ENCODE peak calls at places on chromosomes 6 and 20, in eight cellular contexts. C, V, H, L, K, B, Q and U are unnamed samples.

GRCh38 chr6:45929421-45930361 is 86.0 kb downstream of the CLIC5 start:
- DNase-seq in H (no peak), V (no peak), Q (no peak), C (no peak), K (no peak), L (no peak), B (no peak), U (no peak)

GRCh38 chr20:63740501-63741353 is 1.2 kb downstream of the SLC2A4RG start:
- DNase-seq in Q (peak), H (peak), B (peak), V (peak), C (peak), K (peak), L (no peak), U (peak)

GRCh38 chr6:38024908-38025307 is 205.4 kb downstream of the ZFAND3 start:
- DNase-seq in K (peak), H (no peak), V (no peak), C (no peak), L (no peak), Q (no peak), B (no peak), U (no peak)

GRCh38 chr6:117409420-117409819 is 16.3 kb downstream of the ROS1 start:
- DNase-seq in Q (no peak), C (no peak), K (no peak), V (no peak), L (no peak), B (no peak), H (no peak), U (no peak)

GRCh38 chr20:38034108-38034649 is 633 bp downstream of the RPRD1B start:
- DNase-seq in L (no peak), C (no peak), K (no peak), B (no peak), Q (no peak), V (no peak), H (no peak), U (no peak)

GRCh38 chr6:72952808-72953630 is 272.3 kb downstream of the KHDC1L start:
- DNase-seq in B (no peak), Q (no peak), C (no peak), L (no peak), K (peak), V (peak), H (no peak), U (no peak)

GRCh38 chr20:62405108-62405980 is 1.7 kb downstream of the CABLES2 start:
- DNase-seq in K (peak), B (peak), L (no peak), C (no peak), V (peak), H (peak), Q (no peak), U (peak)

GRCh38 chr20:31740208-31740607 is 1.1 kb downstream of the TPX2 start:
- DNase-seq in H (no peak), K (peak), C (no peak), B (no peak), Q (no peak), L (no peak), V (peak), U (no peak)

GRCh38 chr6:79946242-79946641 is 1.1 kb downstream of the ELOVL4 start:
- DNase-seq in Q (no peak), K (peak), L (no peak), C (no peak), V (peak), B (peak), H (no peak), U (no peak)

GRCh38 chr20:36574278-36575065 is 1.1 kb downstream of the TGIF2 start:
- DNase-seq in C (peak), H (peak), B (peak), Q (no peak), K (peak), L (peak), V (no peak), U (peak)

GRCh38 chr6:35185302-35185681 is 28.5 kb upstream of the SCUBE3 start:
- DNase-seq in Q (no peak), H (peak), L (no peak), C (no peak), B (peak), K (peak), V (peak), U (no peak)

GRCh38 chr6:40265615-40266014 is 321.5 kb downstream of the LRFN2 start:
- DNase-seq in L (no peak), V (no peak), C (no peak), B (no peak), H (no peak), Q (no peak), K (no peak), U (no peak)

GRCh38 chr6:81761197-81761596 is 8.7 kb upstream of the TENT5A start:
- DNase-seq in B (no peak), C (no peak), Q (no peak), V (peak), H (no peak), L (no peak), K (peak), U (no peak)

GRCh38 chr6:73451166-73452106 is 661 bp downstream of the CGAS start:
- DNase-seq in H (peak), K (peak), V (peak), Q (no peak), C (peak), L (peak), B (peak), U (peak)

GRCh38 chr6:91713911-91714310 is 1127.0 kb upstream of the MAP3K7 start:
- DNase-seq in L (no peak), H (no peak), V (peak), B (no peak), K (no peak), Q (no peak), C (no peak), U (no peak)

GRCh38 chr6:14810021-14810420 is 435.8 kb upstream of the JARID2 start:
- DNase-seq in C (no peak), B (no peak), V (no peak), K (no peak), L (no peak), Q (no peak), H (no peak), U (no peak)

GRCh38 chr6:25302677-25303128 is 23.5 kb downstream of the CARMIL1 start:
- DNase-seq in V (peak), L (no peak), Q (peak), C (no peak), B (peak), H (peak), K (peak), U (peak)

GRCh38 chr6:154156135-154156948 is 117.3 kb downstream of the OPRM1 start:
- DNase-seq in Q (no peak), L (peak), H (peak), K (peak), V (peak), C (peak), B (peak), U (no peak)

GRCh38 chr20:52251137-52251700 is 59.6 kb upstream of the ZFP64 start:
- DNase-seq in V (no peak), K (no peak), Q (no peak), L (no peak), C (no peak), H (no peak), B (no peak), U (no peak)

GRCh38 chr6:154236646-154237236 is 119.9 kb downstream of the IPCEF1 start:
- DNase-seq in C (no peak), L (no peak), B (no peak), H (no peak), V (no peak), K (no peak), Q (no peak), U (no peak)

GRCh38 chr20:6744171-6744570 is 23.3 kb upstream of the BMP2 start:
- DNase-seq in V (no peak), C (no peak), K (no peak), B (no peak), H (no peak), L (no peak), Q (no peak), U (no peak)

GRCh38 chr6:138346302-138347195 is 31.2 kb upstream of the SMIM28 start:
- DNase-seq in Q (no peak), H (no peak), C (no peak), V (peak), B (no peak), K (peak), L (no peak), U (no peak)

GRCh38 chr6:166023273-166023989 is 144.2 kb downstream of the TBXT start:
- DNase-seq in K (no peak), V (no peak), C (no peak), L (no peak), B (no peak), Q (no peak), H (no peak), U (no peak)

GRCh38 chr6:11851405-11851804 is 72.8 kb upstream of the ADTRP start:
- DNase-seq in H (no peak), Q (peak), C (no peak), V (peak), K (peak), B (no peak), L (no peak), U (no peak)

GRCh38 chr20:17655865-17656489 is 26.1 kb downstream of the RRBP1 start:
- DNase-seq in K (peak), C (no peak), V (peak), H (no peak), L (no peak), B (no peak), Q (no peak), U (no peak)

GRCh38 chr20:36145877-36146707 is 8.4 kb upstream of the EPB41L1 start:
- DNase-seq in H (no peak), C (no peak), Q (no peak), V (no peak), B (no peak), L (no peak), K (no peak), U (no peak)

GRCh38 chr6:45741437-45742166 is 274.1 kb downstream of the CLIC5 start:
- DNase-seq in K (no peak), B (no peak), L (no peak), H (peak), Q (no peak), V (peak), C (no peak), U (no peak)

GRCh38 chr6:10424005-10424404 is 9.1 kb upstream of the TFAP2A start:
- DNase-seq in V (no peak), Q (no peak), L (no peak), H (no peak), K (no peak), C (no peak), B (no peak), U (no peak)

GRCh38 chr6:145559836-145560235 is 175.5 kb downstream of the EPM2A start:
- DNase-seq in B (no peak), V (no peak), L (no peak), K (no peak), Q (no peak), C (no peak), H (no peak), U (no peak)

GRCh38 chr20:48904566-48905321 is 16.8 kb upstream of the ARFGEF2 start:
- DNase-seq in C (peak), L (peak), B (peak), K (peak), H (peak), Q (no peak), V (peak), U (peak)

GRCh38 chr6:37936150-37936549 is 116.6 kb downstream of the ZFAND3 start:
- DNase-seq in L (no peak), B (no peak), K (no peak), Q (no peak), V (no peak), C (no peak), H (no peak), U (no peak)

GRCh38 chr20:49957487-49957938 is 21.3 kb downstream of the RNF114 start:
- DNase-seq in L (no peak), V (no peak), C (no peak), H (no peak), Q (no peak), B (no peak), K (no peak), U (no peak)

GRCh38 chr6:73032586-73032985 is 192.7 kb downstream of the KHDC1L start:
- DNase-seq in V (peak), H (no peak), L (no peak), Q (no peak), C (no peak), B (peak), K (peak), U (no peak)

DNA sequence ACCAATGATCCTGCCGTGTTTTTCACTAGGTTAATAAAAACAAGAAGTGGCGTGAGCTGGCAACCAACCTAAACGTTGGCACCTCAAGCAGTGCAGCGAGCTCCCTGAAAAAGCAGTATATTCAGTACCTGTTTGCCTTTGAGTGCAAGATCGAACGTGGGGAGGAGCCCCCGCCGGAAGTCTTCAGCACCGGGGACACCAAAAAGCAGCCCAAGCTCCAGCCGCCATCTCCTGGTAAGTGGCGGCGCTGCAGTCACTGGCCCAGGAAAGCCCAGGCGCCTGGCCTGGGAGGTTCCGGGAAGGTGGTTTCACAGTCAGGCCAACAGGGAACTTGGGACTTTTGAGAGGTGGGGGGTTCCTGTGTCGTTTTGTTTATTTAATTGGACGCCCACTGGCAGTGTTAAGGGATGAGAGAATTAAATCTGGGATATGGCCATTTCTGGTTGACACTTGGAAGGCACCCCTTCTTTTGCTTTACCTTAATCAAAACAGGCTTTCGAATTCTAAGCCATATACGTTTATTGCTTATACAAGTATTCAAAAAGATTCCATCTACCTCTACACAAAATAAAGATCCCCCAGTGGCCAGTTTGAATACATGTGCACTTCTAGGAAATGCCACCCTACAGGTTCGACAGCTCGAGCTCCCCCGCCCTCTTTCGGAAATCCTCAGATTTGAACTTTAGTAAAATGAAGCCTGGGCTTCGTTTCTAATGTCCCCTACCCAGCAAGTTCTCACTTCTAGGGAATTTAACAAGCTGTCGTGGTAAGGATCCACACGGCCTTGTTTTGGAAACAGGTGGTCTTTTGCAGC is 138.9 kb downstream of the TMEM242 start:
- DNase-seq in K (peak), L (peak), V (peak), C (peak), Q (no peak), B (peak), H (peak), U (peak)
- TF ChIP-seq CTCF in K (peak), L (peak), V (peak), C (peak), Q (peak), B (peak), H (peak), U (peak)

DNA sequence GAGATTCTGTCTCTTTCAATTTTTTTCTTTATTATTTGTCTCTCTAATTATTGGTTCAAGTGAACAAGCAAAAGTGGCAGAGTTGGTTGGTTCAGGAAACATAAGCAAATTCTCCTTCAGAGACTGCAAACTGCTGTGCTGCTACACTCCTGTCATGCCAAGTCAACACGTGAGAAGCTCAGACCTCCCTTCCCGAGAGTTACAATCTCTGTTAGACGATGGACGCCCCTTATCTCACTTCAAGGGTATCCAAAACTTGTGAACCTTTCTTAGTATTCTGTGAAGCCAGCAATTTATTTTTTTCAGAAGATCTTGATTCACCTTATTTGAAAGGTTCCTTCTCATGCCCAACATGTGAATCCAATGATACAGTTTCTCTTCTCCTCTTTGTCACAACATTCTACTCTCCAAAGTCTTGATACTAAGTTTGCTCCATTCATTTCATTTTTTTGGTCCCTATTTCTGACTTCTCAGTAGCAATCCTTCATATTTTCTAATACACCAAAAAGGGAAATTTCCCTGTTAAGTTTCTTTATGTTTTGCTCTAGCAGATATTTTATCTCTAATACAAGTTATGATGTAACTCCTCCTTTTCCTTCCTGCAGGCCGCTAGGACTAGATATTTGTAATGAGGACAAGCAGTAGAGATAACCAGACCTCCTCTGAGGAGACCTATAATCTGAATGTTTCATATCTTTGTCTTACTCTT is 448.8 kb upstream of the CITED2 start:
- DNase-seq in V (no peak), B (no peak), K (no peak), Q (no peak), C (no peak), L (no peak), H (no peak), U (no peak)
- TF ChIP-seq CTCF in V (no peak), B (no peak), K (no peak), Q (no peak), C (no peak), L (no peak), H (no peak), U (no peak)

DNA sequence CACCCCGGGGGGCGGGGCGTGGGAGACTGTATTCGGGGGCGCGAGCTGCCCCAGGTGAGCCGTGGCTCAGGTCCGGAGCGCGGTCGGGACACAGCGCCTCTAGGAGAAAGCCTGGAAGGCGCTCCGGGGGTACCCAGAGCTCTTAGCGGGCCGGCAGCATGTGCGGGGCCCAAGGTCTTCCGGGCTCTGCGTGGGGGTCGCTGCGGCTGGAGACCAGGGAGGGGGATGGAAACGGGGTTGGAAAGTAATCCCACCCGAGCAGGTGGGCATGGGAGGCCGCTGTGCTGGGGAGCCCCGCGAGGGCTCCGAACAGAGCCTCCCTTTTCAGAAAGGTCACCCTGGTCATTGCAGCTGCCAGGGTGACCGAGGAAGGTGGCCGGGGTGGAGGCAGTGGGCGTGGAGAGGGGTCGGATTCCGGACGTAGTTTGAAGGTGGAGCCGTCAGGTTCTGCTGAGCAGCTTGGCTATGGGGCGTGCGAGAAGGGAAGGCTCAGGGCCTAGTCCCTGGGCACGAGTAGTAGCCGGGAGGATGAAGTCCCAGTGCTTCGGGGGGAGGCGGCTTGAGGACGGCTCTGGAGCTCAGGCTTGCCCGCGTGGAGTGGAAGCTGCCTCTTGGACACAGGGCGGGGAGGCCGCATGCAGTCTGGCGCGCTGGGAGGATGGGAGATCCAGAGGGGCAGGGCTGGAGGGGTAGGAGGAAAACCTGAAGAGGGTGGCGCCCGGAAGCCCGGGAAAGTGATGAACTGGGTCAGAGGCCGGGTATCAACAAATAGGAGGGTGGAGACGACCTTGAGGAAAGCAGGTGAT is at the start of gene SIRT5:
- DNase-seq in L (peak), K (peak), H (peak), V (peak), Q (no peak), B (peak), C (peak), U (peak)
- TF ChIP-seq CTCF in L (no peak), K (no peak), H (no peak), V (no peak), Q (no peak), B (no peak), C (no peak), U (no peak)

DNA sequence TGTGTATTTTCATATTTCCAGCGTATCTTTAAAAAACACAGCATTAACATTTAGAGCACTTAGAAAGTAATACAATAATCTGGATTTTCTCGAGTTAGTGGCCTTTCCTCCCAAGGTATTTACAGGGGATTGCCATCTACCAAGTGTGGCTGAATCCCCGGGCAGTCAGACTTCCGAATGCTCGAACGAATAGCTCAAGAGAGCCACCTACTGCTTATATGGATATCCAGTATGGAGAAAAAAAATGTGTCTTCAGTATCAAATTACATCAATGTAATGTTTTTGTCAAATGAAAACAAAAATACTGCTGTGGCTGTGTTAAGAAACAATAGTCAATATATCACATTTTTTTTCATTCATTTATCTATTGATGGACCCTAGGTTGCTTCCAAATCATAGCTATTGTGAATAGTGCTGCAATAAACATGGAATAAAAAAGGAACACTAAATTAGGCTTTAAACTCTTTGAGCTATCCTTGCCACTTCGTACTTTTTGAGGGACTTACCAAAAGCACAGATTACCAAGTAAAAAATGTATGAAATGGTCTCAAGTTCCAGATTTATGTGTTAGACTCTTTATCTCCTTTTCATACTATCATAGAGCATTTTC is 654.5 kb upstream of the PTCHD4 start:
- DNase-seq in H (peak), L (no peak), Q (no peak), C (no peak), B (no peak), V (peak), K (peak), U (no peak)
- TF ChIP-seq CTCF in H (no peak), L (no peak), Q (peak), C (no peak), B (peak), V (peak), K (peak), U (peak)

DNA sequence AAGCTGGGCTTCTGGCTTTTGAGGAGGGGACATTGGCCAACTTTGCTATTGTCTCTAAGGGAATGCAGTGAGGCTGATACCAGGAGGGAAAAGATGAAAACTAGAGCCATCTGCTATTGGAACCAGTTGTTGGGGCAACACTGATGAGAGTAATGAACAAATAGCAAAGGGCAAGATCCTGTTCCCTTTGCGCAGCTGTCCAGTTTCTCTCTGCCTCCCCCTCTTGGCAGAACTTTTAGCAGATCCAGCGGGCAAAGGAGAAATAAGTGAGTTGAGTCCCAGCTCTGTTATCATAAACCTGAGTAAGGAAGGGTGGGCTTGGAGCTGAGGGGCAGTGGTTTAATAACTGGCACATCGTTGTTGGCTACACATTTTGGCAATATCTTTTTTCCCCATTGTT is 126.8 kb downstream of the AKAP7 start:
- DNase-seq in K (no peak), C (no peak), B (no peak), L (no peak), V (no peak), Q (no peak), H (no peak), U (no peak)
- TF ChIP-seq CTCF in K (no peak), C (no peak), B (no peak), L (no peak), V (peak), Q (no peak), H (no peak), U (no peak)